ENCODE peak calls at places on chromosomes 1 and 21, in four cellular contexts. O, R, B and K are unnamed samples.

GRCh38 chr1:173333581-173333980 is 126.5 kb upstream of the TNFSF4 start:
- DNase-seq in O (no peak), R (no peak), B (no peak), K (no peak)

GRCh38 chr1:156584813-156585212 is 5.3 kb downstream of the TTC24 start:
- DNase-seq in R (no peak), O (no peak), B (no peak), K (no peak)

GRCh38 chr1:20847619-20848080 is 60.5 kb upstream of the HP1BP3 start:
- DNase-seq in B (no peak), O (no peak), R (no peak), K (no peak)

GRCh38 chr21:39108291-39109162 is 74.7 kb downstream of the PSMG1 start:
- DNase-seq in B (no peak), O (no peak), R (no peak), K (no peak)

GRCh38 chr21:29104239-29104708 is 26.2 kb upstream of the MAP3K7CL start:
- DNase-seq in R (no peak), B (no peak), O (no peak), K (no peak)

GRCh38 chr1:196660912-196661311 is 9.1 kb downstream of the CFH start:
- DNase-seq in R (no peak), O (no peak), B (peak; percentile 35), K (no peak)

GRCh38 chr21:35831791-35832190 is 228.5 kb downstream of the SETD4 start:
- DNase-seq in R (no peak), B (no peak), O (no peak), K (no peak)

GRCh38 chr1:7784492-7785071 is 491 bp downstream of the PER3 start:
- DNase-seq in O (no peak), B (no peak), R (peak; percentile 30), K (no peak)

GRCh38 chr1:165686121-165686970 is 12.0 kb downstream of the ALDH9A1 start:
- DNase-seq in R (no peak), B (no peak), O (no peak), K (no peak)

GRCh38 chr1:234836786-234837185 is 226.8 kb upstream of the IRF2BP2 start:
- DNase-seq in R (no peak), B (no peak), O (no peak), K (no peak)

GRCh38 chr1:26789953-26790352 is 2.2 kb downstream of the PIGV start:
- DNase-seq in R (no peak), B (no peak), O (no peak), K (no peak)

GRCh38 chr1:21308847-21309652 is 18.8 kb upstream of the ECE1 start:
- DNase-seq in R (no peak), O (no peak), B (no peak), K (no peak)

GRCh38 chr1:93979718-93980319 is 70.6 kb upstream of the GCLM start:
- DNase-seq in O (no peak), B (no peak), R (no peak), K (no peak)

GRCh38 chr21:38341546-38342012 is 84.8 kb downstream of the KCNJ15 start:
- DNase-seq in O (no peak), R (no peak), B (no peak), K (no peak)

GRCh38 chr1:17874665-17875064 is 119.5 kb downstream of the ACTL8 start:
- DNase-seq in O (no peak), B (no peak), R (no peak), K (no peak)

GRCh38 chr1:183365676-183366075 is 52.5 kb downstream of the NMNAT2 start:
- DNase-seq in B (no peak), R (no peak), O (no peak), K (no peak)

GRCh38 chr1:52825868-52826267 is 16.7 kb upstream of the ZYG11A start:
- DNase-seq in B (peak; percentile 13), R (no peak), O (no peak), K (no peak)

GRCh38 chr1:60133848-60134247 is 60.3 kb upstream of the C1orf87 start:
- DNase-seq in R (no peak), O (no peak), B (no peak), K (no peak)

GRCh38 chr1:179016694-179017382 is 8.9 kb upstream of the FAM20B start:
- DNase-seq in R (no peak), B (no peak), O (no peak), K (no peak)

GRCh38 chr1:222829868-222830267 is 15.0 kb downstream of the DISP1 start:
- DNase-seq in R (no peak), O (no peak), B (no peak), K (no peak)

GRCh38 chr21:42047821-42048613 is 23.1 kb upstream of the UMODL1 start:
- DNase-seq in O (no peak), B (no peak), R (no peak), K (no peak)

GRCh38 chr1:226675720-226676357 is 63.2 kb downstream of the ITPKB start:
- DNase-seq in B (no peak), R (no peak), O (peak; percentile 24), K (no peak)

GRCh38 chr1:165696625-165697100 is 1.7 kb downstream of the ALDH9A1 start:
- DNase-seq in R (no peak), O (no peak), B (no peak), K (no peak)